ENCODE peak calls at places on chromosome 21, in five cellular contexts. H is heart left ventricle, Z is endothelial cell of umbilical vein, G is upper lobe of left lung, Q is NB4. F is an unnamed sample.

GRCh38 chr21:38181101-38181500 is 75.7 kb upstream of the KCNJ15 start:
- DNase-seq in H (no peak), Q (no peak), G (no peak), Z (no peak), F (no peak)

GRCh38 chr21:15209224-15209623 is 144.4 kb upstream of the NRIP1 start:
- DNase-seq in Q (no peak), H (no peak), G (no peak), Z (no peak), F (no peak)

GRCh38 chr21:39022901-39023693 is 160.2 kb downstream of the PSMG1 start:
- DNase-seq in Q (no peak), H (peak), Z (no peak), G (peak), F (no peak)

GRCh38 chr21:17769049-17769845 is 49.9 kb downstream of the C21orf91 start:
- DNase-seq in H (no peak), Z (no peak), Q (no peak), G (no peak), F (no peak)

GRCh38 chr21:38918629-38919346 is 113.1 kb downstream of the ETS2 start:
- DNase-seq in G (no peak), Z (no peak), Q (no peak), H (no peak), F (no peak)

GRCh38 chr21:34889287-34889536 is 159.9 kb downstream of the RUNX1 start:
- DNase-seq in Z (peak), H (peak), G (peak), Q (no peak), F (peak)

GRCh38 chr21:34981793-34982192 is 67.3 kb downstream of the RUNX1 start:
- DNase-seq in Z (no peak), G (no peak), H (no peak), Q (no peak), F (no peak)

GRCh38 chr21:41171210-41171609 is 3.2 kb downstream of the BACE2 start:
- DNase-seq in Z (peak), G (peak), H (peak), Q (no peak), F (peak)

GRCh38 chr21:41620982-41621381 is 113.0 kb upstream of the TMPRSS2 start:
- DNase-seq in Z (no peak), G (no peak), H (no peak), Q (no peak), F (no peak)

GRCh38 chr21:16572032-16572431 is 842.2 kb downstream of the USP25 start:
- DNase-seq in G (no peak), H (no peak), Z (no peak), Q (no peak), F (no peak)

GRCh38 chr21:27722095-27722494 is 755.2 kb upstream of the ADAMTS5 start:
- DNase-seq in G (no peak), Z (no peak), Q (no peak), H (no peak), F (no peak)

GRCh38 chr21:17495680-17496079 is 17.2 kb upstream of the CXADR start:
- DNase-seq in G (no peak), H (no peak), Z (no peak), Q (no peak), F (no peak)

GRCh38 chr21:28516996-28517592 is 475.6 kb downstream of the LTN1 start:
- DNase-seq in Q (peak), G (no peak), H (peak), Z (peak), F (peak)

GRCh38 chr21:41958886-41959563 is 5.2 kb upstream of the C2CD2 start:
- DNase-seq in H (no peak), Z (peak), Q (no peak), G (peak), F (peak)

GRCh38 chr21:15514073-15514946 is 215.5 kb upstream of the USP25 start:
- DNase-seq in H (no peak), G (no peak), Q (no peak), Z (no peak), F (no peak)

GRCh38 chr21:27703806-27704205 is 736.9 kb upstream of the ADAMTS5 start:
- DNase-seq in Q (no peak), H (no peak), Z (no peak), G (no peak), F (no peak)

GRCh38 chr21:41133896-41134522 is 34.0 kb upstream of the BACE2 start:
- DNase-seq in H (no peak), Q (peak), Z (peak), G (no peak), F (no peak)

GRCh38 chr21:39238275-39238674 is 55.0 kb upstream of the PSMG1 start:
- DNase-seq in H (no peak), G (no peak), Q (no peak), Z (no peak), F (no peak)

GRCh38 chr21:22791986-22792560 is 1793.9 kb downstream of the NCAM2 start:
- DNase-seq in G (no peak), Q (peak), H (no peak), Z (peak), F (no peak)

GRCh38 chr21:17523007-17523451 is 10.2 kb downstream of the CXADR start:
- DNase-seq in Q (no peak), H (no peak), Z (no peak), G (no peak), F (no peak)

GRCh38 chr21:34669149-34669879 is 520 bp downstream of the CLIC6 start:
- DNase-seq in H (no peak), Q (no peak), G (peak), Z (no peak), F (no peak)

GRCh38 chr21:42446531-42446930 is 42.8 kb downstream of the UBASH3A start:
- DNase-seq in G (no peak), Z (no peak), H (no peak), Q (no peak), F (no peak)

GRCh38 chr21:14773777-14774345 is 227.7 kb upstream of the SAMSN1 start:
- DNase-seq in G (no peak), Z (peak), H (peak), Q (peak), F (peak)

GRCh38 chr21:30340714-30341573 is 3.5 kb upstream of the KRTAP27-1 start:
- DNase-seq in Q (peak), G (no peak), H (no peak), Z (no peak), F (peak)

GRCh38 chr21:21057349-21058062 is 59.3 kb downstream of the NCAM2 start:
- DNase-seq in Z (no peak), G (no peak), Q (no peak), H (no peak), F (no peak)

GRCh38 chr21:34996304-34997081 is 52.6 kb downstream of the RUNX1 start:
- DNase-seq in G (no peak), Q (no peak), H (no peak), Z (no peak), F (no peak)

GRCh38 chr21:16829532-16829931 is 683.3 kb upstream of the CXADR start:
- DNase-seq in H (no peak), Z (no peak), Q (no peak), G (no peak), F (no peak)

GRCh38 chr21:42367379-42368165 is 1.2 kb upstream of the TFF1 start:
- DNase-seq in G (peak), Z (no peak), H (no peak), Q (no peak), F (no peak)

GRCh38 chr21:14356771-14357170 is 26.2 kb downstream of the HSPA13 start:
- DNase-seq in Z (no peak), G (no peak), H (no peak), Q (no peak), F (no peak)

GRCh38 chr21:20110368-20110767 is 887.8 kb upstream of the NCAM2 start:
- DNase-seq in H (no peak), Q (no peak), G (no peak), Z (no peak), F (no peak)

GRCh38 chr21:34674467-34674866 is 5.7 kb downstream of the CLIC6 start:
- DNase-seq in Z (no peak), G (no peak), Q (no peak), H (no peak), F (no peak)

GRCh38 chr21:17578162-17578561 is 34.5 kb downstream of the BTG3 start:
- DNase-seq in G (no peak), H (no peak), Q (no peak), Z (no peak), F (no peak)

GRCh38 chr21:18369115-18369514 is 34.5 kb downstream of the TMPRSS15 start:
- DNase-seq in Q (peak), Z (peak), G (no peak), H (no peak), F (no peak)

GRCh38 chr21:15433091-15433490 is 296.7 kb upstream of the USP25 start:
- DNase-seq in Q (no peak), H (no peak), Z (no peak), G (no peak), F (no peak)

GRCh38 chr21:28257276-28257675 is 735.4 kb downstream of the LTN1 start:
- DNase-seq in G (no peak), H (no peak), Q (no peak), Z (peak), F (no peak)

GRCh38 chr21:38506606-38507331 is 8.5 kb upstream of the ERG start:
- DNase-seq in Z (peak), H (no peak), G (peak), Q (peak), F (no peak)

GRCh38 chr21:29145837-29146453 is 15.5 kb downstream of the MAP3K7CL start:
- DNase-seq in Z (peak), Q (no peak), H (no peak), G (no peak), F (no peak)

GRCh38 chr21:42203936-42204335 is 15.0 kb upstream of the ABCG1 start:
- DNase-seq in Q (no peak), H (no peak), Z (peak), G (no peak), F (no peak)

GRCh38 chr21:37072988-37073416 is at the start of the genes PIGP and TTC3:
- DNase-seq in Q (peak), H (peak), Z (peak), G (peak), F (peak)
- TF ChIP-seq POLR2A in Q (peak), H (peak), Z (peak), G (peak), F (peak)

GRCh38 chr21:46228345-46229051 is at the start of gene LSS:
- DNase-seq in Z (peak), G (peak), H (peak), Q (peak), F (peak)
- TF ChIP-seq POLR2A in Z (no peak), G (no peak), H (no peak), Q (peak), F (peak)

DNA sequence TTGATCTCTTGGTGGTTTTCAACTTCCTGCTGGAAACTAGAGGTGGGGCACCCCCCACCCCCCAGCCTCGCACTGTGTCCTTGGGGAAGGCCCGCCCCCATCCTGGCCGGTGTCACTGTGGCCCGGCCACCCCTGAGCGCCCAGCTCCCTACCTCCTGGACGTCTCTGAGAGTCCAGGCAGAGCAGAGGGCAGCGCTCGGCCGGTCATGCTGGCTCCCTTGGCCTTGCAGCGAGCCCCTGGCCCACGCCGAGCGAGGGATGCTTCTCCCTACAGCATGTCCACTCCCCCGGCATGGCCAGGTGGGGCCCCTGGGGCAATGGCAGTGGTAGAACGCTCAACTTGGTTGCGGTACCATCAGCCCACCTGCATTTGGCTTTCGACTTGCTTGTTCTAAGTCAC is 28.7 kb upstream of the TRAPPC10 start:
- DNase-seq in Z (no peak), H (no peak), Q (no peak), G (peak), F (no peak)
- TF ChIP-seq POLR2A in Z (no peak), H (no peak), Q (no peak), G (no peak), F (no peak)

GRCh38 chr21:25490742-25491141 is 116.5 kb downstream of the MRPL39 start:
- DNase-seq in Q (no peak), Z (no peak), G (no peak), H (no peak), F (no peak)

GRCh38 chr21:25485914-25486313 is 121.4 kb downstream of the MRPL39 start:
- DNase-seq in Z (no peak), G (no peak), H (no peak), Q (no peak), F (no peak)

GRCh38 chr21:25489673-25490072 is 117.6 kb downstream of the MRPL39 start:
- DNase-seq in Q (no peak), Z (no peak), G (no peak), H (no peak), F (no peak)

GRCh38 chr21:25491267-25491666 is 116.0 kb downstream of the MRPL39 start:
- DNase-seq in G (no peak), Q (no peak), Z (no peak), H (no peak), F (no peak)

GRCh38 chr21:25487046-25487594 is 120.2 kb downstream of the MRPL39 start:
- DNase-seq in G (no peak), Z (no peak), Q (peak), H (no peak), F (no peak)
- TF ChIP-seq POLR2A in G (no peak), Z (no peak), Q (no peak), H (no peak), F (no peak)

DNA sequence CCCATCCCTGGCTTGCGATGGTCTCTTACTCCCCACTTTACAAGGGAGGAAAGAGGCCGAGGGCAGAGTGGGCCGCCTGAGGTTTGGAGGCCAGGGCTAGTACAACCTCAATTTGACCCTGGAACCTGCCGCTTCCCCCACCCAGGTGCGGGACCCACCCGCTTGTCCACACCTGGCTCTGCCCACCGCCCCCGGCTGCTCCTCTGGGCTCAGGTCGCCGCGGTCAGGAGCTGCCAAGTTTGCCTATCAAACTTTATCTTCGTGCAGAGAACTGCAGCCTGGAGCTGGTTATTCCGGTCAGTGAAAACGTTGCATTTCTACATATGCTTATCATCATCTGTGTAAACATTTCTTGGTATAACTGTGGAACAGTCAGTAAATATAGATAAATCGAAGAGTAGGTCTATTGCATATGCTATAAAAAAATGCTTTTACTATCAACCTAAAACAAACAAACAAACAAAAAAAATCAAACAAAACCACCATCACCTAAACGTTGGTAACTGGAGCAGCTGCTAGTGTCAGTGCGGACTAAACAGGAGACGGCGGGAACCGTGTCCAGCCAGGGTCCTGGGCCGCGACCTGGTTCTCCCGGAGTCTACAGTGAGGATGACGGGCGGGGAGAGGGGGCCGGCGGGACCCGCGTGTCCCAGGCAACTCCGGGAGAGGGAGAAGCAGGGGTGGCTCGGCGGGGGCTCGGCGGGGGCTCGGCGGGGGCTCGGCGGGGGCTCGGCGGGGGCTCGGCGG is 906 bp upstream of the ADARB1 start:
- DNase-seq in G (no peak), H (no peak), Q (peak), Z (peak), F (peak)
- TF ChIP-seq POLR2A in G (no peak), H (no peak), Q (no peak), Z (no peak), F (no peak)

DNA sequence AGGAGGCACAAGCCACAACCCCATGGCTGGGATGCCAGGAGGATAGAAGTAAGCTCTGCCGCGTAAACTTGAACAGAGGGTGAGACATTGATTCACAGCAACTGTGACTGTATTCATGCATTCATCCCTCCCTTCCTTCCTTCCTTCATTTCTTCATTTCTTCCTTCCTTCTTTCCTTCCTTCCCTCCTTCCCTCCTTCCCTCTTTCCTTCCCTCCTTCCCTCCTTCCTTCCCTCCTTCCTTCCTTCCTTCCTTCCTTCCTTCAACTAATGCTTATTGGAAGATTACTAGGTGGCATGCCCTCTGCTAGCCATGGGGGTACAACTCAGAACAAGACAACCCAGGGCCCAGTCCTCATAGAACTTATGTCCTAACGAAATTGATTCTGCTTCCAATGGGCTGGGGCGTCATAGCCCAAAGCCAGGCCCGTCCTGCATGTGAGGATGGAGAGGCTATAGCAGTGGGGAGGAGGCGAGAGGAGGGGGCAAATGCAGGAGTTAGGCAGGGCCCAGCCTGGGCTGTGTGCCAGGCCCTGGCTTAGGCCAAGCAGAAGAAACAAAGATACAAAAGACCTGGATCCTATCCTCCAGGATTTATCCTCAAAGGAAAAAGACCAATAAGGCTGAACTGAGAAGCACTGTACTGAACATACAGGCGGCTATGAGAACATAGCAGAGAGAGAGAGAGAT is 24.4 kb upstream of the PAXBP1 start:
- DNase-seq in Z (no peak), Q (no peak), H (no peak), G (no peak), F (no peak)
- TF ChIP-seq POLR2A in Z (no peak), Q (no peak), H (no peak), G (no peak), F (no peak)

F was measured in H54.